ENCODE peak calls at places on chromosomes 3 and 15, in four cellular contexts. J is NT2/D1, K is choroid plexus epithelial cell, A is WTC11. T is an unnamed sample.

GRCh38 chr15:40340038-40340739 is 550 bp downstream of the CCDC9B start:
- DNase-seq in J (no peak), K (peak; percentile 61), A (no peak), T (no peak)

GRCh38 chr3:169133178-169134161 is 530.0 kb downstream of the MECOM start:
- DNase-seq in J (no peak), K (peak; percentile 62), A (no peak), T (no peak)

GRCh38 chr3:129615751-129616281 is 9.3 kb upstream of the PLXND1 start:
- DNase-seq in J (no peak), K (no peak), A (no peak), T (no peak)

GRCh38 chr3:99542771-99543518 is 95.4 kb upstream of the COL8A1 start:
- DNase-seq in J (no peak), K (peak; percentile 53), A (no peak), T (no peak)

GRCh38 chr3:135325726-135326245 is 530.7 kb downstream of the EPHB1 start:
- DNase-seq in J (no peak), K (no peak), A (no peak), T (no peak)

GRCh38 chr3:9014189-9014588 is 50.9 kb upstream of the RAD18 start:
- DNase-seq in J (no peak), K (peak; percentile 64), A (no peak), T (no peak)

GRCh38 chr3:39185326-39185958 is 7.0 kb downstream of the XIRP1 start:
- DNase-seq in J (no peak), K (no peak), A (no peak), T (no peak)

GRCh38 chr3:53255360-53255774 is 455 bp downstream of the TKT start:
- DNase-seq in J (no peak), K (peak; percentile 40), A (no peak), T (no peak)

GRCh38 chr15:70875001-70875782 is 17.0 kb downstream of the THAP10 start:
- DNase-seq in J (no peak), K (peak; percentile 70), A (no peak), T (no peak)

GRCh38 chr3:23648965-23649328 is 156.8 kb upstream of the UBE2E1 start:
- DNase-seq in J (no peak), K (no peak), A (no peak), T (no peak)

GRCh38 chr3:11221818-11222217 is 50.4 kb upstream of the ATG7 start:
- DNase-seq in J (no peak), K (peak; percentile 60), A (no peak), T (no peak)